ENCODE peak calls at places on chromosomes 11 and 22, in nine cellular contexts. One of them, this sample, is unnamed.
A peak's percentile ranks its signal among the peaks of the same experiment; 100 is the strongest.

GRCh38 chr11:29527391-29527936 is 489.4 kb downstream of the KCNA4 start:
- DNase-seq in HCT116: peak; percentile 15
- DNase-seq in BJ: no peak
- DNase-seq in GM23248: peak; percentile 69
- DNase-seq in CD8-positive, alpha-beta memory T cell: no peak
- DNase-seq in cardiac muscle cell: no peak
- DNase-seq in GM23338: peak; percentile 19
- DNase-seq in naive thymus-derived CD4-positive, alpha-beta T cell: no peak
- DNase-seq in psoas muscle: no peak
- DNase-seq in this sample: no peak

GRCh38 chr22:35838849-35839646 is 121.4 kb downstream of the APOL5 start:
- DNase-seq in HCT116: peak; percentile 24
- DNase-seq in BJ: no peak
- DNase-seq in GM23248: peak; percentile 91
- DNase-seq in cardiac muscle cell: peak; percentile 60
- DNase-seq in GM23338: peak; percentile 70
- DNase-seq in psoas muscle: no peak
- DNase-seq in naive thymus-derived CD4-positive, alpha-beta T cell: no peak
- DNase-seq in CD8-positive, alpha-beta memory T cell: no peak
- DNase-seq in this sample: peak; percentile 56

GRCh38 chr22:42655693-42656092 is 6.5 kb upstream of the CYB5R3 start:
- DNase-seq in HCT116: no peak
- DNase-seq in naive thymus-derived CD4-positive, alpha-beta T cell: no peak
- DNase-seq in BJ: no peak
- DNase-seq in cardiac muscle cell: no peak
- DNase-seq in psoas muscle: no peak
- DNase-seq in GM23248: no peak
- DNase-seq in CD8-positive, alpha-beta memory T cell: no peak
- DNase-seq in GM23338: peak; percentile 8
- DNase-seq in this sample: no peak

GRCh38 chr11:1837171-1838076 is 1.4 kb upstream of the TNNI2 start:
- DNase-seq in GM23248: peak; percentile 64
- DNase-seq in CD8-positive, alpha-beta memory T cell: peak; percentile 92
- DNase-seq in BJ: no peak
- DNase-seq in naive thymus-derived CD4-positive, alpha-beta T cell: peak; percentile 75
- DNase-seq in HCT116: no peak
- DNase-seq in GM23338: peak; percentile 88
- DNase-seq in psoas muscle: peak; percentile 90
- DNase-seq in cardiac muscle cell: peak; percentile 85
- DNase-seq in this sample: peak; percentile 66

GRCh38 chr11:8787372-8787771 is 104.8 kb downstream of the RPL27A start:
- DNase-seq in CD8-positive, alpha-beta memory T cell: no peak
- DNase-seq in HCT116: no peak
- DNase-seq in GM23338: no peak
- DNase-seq in GM23248: peak; percentile 26
- DNase-seq in cardiac muscle cell: no peak
- DNase-seq in BJ: no peak
- DNase-seq in naive thymus-derived CD4-positive, alpha-beta T cell: no peak
- DNase-seq in psoas muscle: no peak
- DNase-seq in this sample: peak; percentile 82

GRCh38 chr11:20080032-20080685 is 80.1 kb downstream of the DBX1 start:
- DNase-seq in CD8-positive, alpha-beta memory T cell: no peak
- DNase-seq in HCT116: no peak
- DNase-seq in psoas muscle: no peak
- DNase-seq in naive thymus-derived CD4-positive, alpha-beta T cell: no peak
- DNase-seq in cardiac muscle cell: no peak
- DNase-seq in GM23338: no peak
- DNase-seq in BJ: no peak
- DNase-seq in GM23248: no peak
- DNase-seq in this sample: no peak

GRCh38 chr11:121887564-121887963 is 228.5 kb downstream of the BLID start:
- DNase-seq in GM23248: no peak
- DNase-seq in CD8-positive, alpha-beta memory T cell: no peak
- DNase-seq in GM23338: no peak
- DNase-seq in cardiac muscle cell: peak; percentile 5
- DNase-seq in psoas muscle: no peak
- DNase-seq in naive thymus-derived CD4-positive, alpha-beta T cell: no peak
- DNase-seq in BJ: no peak
- DNase-seq in HCT116: no peak
- DNase-seq in this sample: no peak

GRCh38 chr11:57406337-57406904 is 16.0 kb upstream of the PRG2 start:
- DNase-seq in HCT116: no peak
- DNase-seq in psoas muscle: no peak
- DNase-seq in cardiac muscle cell: no peak
- DNase-seq in GM23338: no peak
- DNase-seq in CD8-positive, alpha-beta memory T cell: no peak
- DNase-seq in BJ: no peak
- DNase-seq in GM23248: peak; percentile 46
- DNase-seq in naive thymus-derived CD4-positive, alpha-beta T cell: peak; percentile 45
- DNase-seq in this sample: no peak

GRCh38 chr11:120023120-120023519 is 114.8 kb downstream of the TRIM29 start:
- DNase-seq in psoas muscle: no peak
- DNase-seq in CD8-positive, alpha-beta memory T cell: no peak
- DNase-seq in BJ: no peak
- DNase-seq in naive thymus-derived CD4-positive, alpha-beta T cell: no peak
- DNase-seq in GM23248: no peak
- DNase-seq in cardiac muscle cell: no peak
- DNase-seq in GM23338: peak; percentile 62
- DNase-seq in HCT116: no peak
- DNase-seq in this sample: no peak

GRCh38 chr11:86151188-86152005 is 82.5 kb upstream of the PICALM start:
- DNase-seq in psoas muscle: no peak
- DNase-seq in GM23338: no peak
- DNase-seq in GM23248: peak; percentile 58
- DNase-seq in BJ: no peak
- DNase-seq in cardiac muscle cell: peak; percentile 27
- DNase-seq in CD8-positive, alpha-beta memory T cell: no peak
- DNase-seq in naive thymus-derived CD4-positive, alpha-beta T cell: no peak
- DNase-seq in HCT116: no peak
- DNase-seq in this sample: peak; percentile 23

GRCh38 chr11:68682531-68682931 is 1.8 kb upstream of the GAL start:
- DNase-seq in CD8-positive, alpha-beta memory T cell: no peak
- DNase-seq in BJ: no peak
- DNase-seq in GM23338: no peak
- DNase-seq in naive thymus-derived CD4-positive, alpha-beta T cell: no peak
- DNase-seq in GM23248: peak; percentile 65
- DNase-seq in psoas muscle: no peak
- DNase-seq in HCT116: no peak
- DNase-seq in cardiac muscle cell: no peak
- DNase-seq in this sample: no peak

GRCh38 chr11:112627588-112628045 is 333.6 kb upstream of the NCAM1 start:
- DNase-seq in BJ: no peak
- DNase-seq in GM23248: no peak
- DNase-seq in CD8-positive, alpha-beta memory T cell: no peak
- DNase-seq in GM23338: no peak
- DNase-seq in cardiac muscle cell: no peak
- DNase-seq in HCT116: no peak
- DNase-seq in psoas muscle: no peak
- DNase-seq in naive thymus-derived CD4-positive, alpha-beta T cell: no peak
- DNase-seq in this sample: no peak

GRCh38 chr22:46025973-46026906 is 49.3 kb upstream of the WNT7B start:
- DNase-seq in GM23248: no peak
- DNase-seq in HCT116: no peak
- DNase-seq in CD8-positive, alpha-beta memory T cell: peak; percentile 26
- DNase-seq in naive thymus-derived CD4-positive, alpha-beta T cell: no peak
- DNase-seq in cardiac muscle cell: no peak
- DNase-seq in psoas muscle: no peak
- DNase-seq in GM23338: no peak
- DNase-seq in BJ: no peak
- DNase-seq in this sample: peak; percentile 14

GRCh38 chr11:71491531-71492329 is 35.3 kb upstream of the KRTAP5-7 start:
- DNase-seq in HCT116: no peak
- DNase-seq in naive thymus-derived CD4-positive, alpha-beta T cell: no peak
- DNase-seq in GM23248: no peak
- DNase-seq in cardiac muscle cell: no peak
- DNase-seq in CD8-positive, alpha-beta memory T cell: no peak
- DNase-seq in GM23338: no peak
- DNase-seq in psoas muscle: no peak
- DNase-seq in BJ: no peak
- DNase-seq in this sample: peak; percentile 4

GRCh38 chr22:19757140-19757984 is 3.2 kb upstream of the TBX1 start:
- DNase-seq in GM23248: no peak
- DNase-seq in BJ: no peak
- DNase-seq in naive thymus-derived CD4-positive, alpha-beta T cell: no peak
- DNase-seq in psoas muscle: no peak
- DNase-seq in cardiac muscle cell: no peak
- DNase-seq in HCT116: no peak
- DNase-seq in CD8-positive, alpha-beta memory T cell: no peak
- DNase-seq in GM23338: peak; percentile 61
- DNase-seq in this sample: no peak

GRCh38 chr22:19759459-19759993 is 1.1 kb upstream of the TBX1 start:
- DNase-seq in GM23248: peak; percentile 65
- DNase-seq in BJ: no peak
- DNase-seq in naive thymus-derived CD4-positive, alpha-beta T cell: no peak
- DNase-seq in CD8-positive, alpha-beta memory T cell: no peak
- DNase-seq in HCT116: no peak
- DNase-seq in psoas muscle: no peak
- DNase-seq in cardiac muscle cell: no peak
- DNase-seq in GM23338: peak; percentile 54
- DNase-seq in this sample: no peak

GRCh38 chr22:19756288-19757128 is 4.1 kb upstream of the TBX1 start:
- DNase-seq in CD8-positive, alpha-beta memory T cell: peak; percentile 74
- DNase-seq in GM23248: peak; percentile 61
- DNase-seq in naive thymus-derived CD4-positive, alpha-beta T cell: peak; percentile 66
- DNase-seq in HCT116: peak; percentile 34
- DNase-seq in BJ: no peak
- DNase-seq in psoas muscle: no peak
- DNase-seq in cardiac muscle cell: peak; percentile 62
- DNase-seq in GM23338: peak; percentile 73
- DNase-seq in this sample: no peak

GRCh38 chr22:19758896-19759458 is 1.6 kb upstream of the TBX1 start:
- DNase-seq in GM23338: peak; percentile 29
- DNase-seq in naive thymus-derived CD4-positive, alpha-beta T cell: no peak
- DNase-seq in GM23248: no peak
- DNase-seq in HCT116: no peak
- DNase-seq in BJ: no peak
- DNase-seq in CD8-positive, alpha-beta memory T cell: no peak
- DNase-seq in psoas muscle: no peak
- DNase-seq in cardiac muscle cell: no peak
- DNase-seq in this sample: no peak

DNA sequence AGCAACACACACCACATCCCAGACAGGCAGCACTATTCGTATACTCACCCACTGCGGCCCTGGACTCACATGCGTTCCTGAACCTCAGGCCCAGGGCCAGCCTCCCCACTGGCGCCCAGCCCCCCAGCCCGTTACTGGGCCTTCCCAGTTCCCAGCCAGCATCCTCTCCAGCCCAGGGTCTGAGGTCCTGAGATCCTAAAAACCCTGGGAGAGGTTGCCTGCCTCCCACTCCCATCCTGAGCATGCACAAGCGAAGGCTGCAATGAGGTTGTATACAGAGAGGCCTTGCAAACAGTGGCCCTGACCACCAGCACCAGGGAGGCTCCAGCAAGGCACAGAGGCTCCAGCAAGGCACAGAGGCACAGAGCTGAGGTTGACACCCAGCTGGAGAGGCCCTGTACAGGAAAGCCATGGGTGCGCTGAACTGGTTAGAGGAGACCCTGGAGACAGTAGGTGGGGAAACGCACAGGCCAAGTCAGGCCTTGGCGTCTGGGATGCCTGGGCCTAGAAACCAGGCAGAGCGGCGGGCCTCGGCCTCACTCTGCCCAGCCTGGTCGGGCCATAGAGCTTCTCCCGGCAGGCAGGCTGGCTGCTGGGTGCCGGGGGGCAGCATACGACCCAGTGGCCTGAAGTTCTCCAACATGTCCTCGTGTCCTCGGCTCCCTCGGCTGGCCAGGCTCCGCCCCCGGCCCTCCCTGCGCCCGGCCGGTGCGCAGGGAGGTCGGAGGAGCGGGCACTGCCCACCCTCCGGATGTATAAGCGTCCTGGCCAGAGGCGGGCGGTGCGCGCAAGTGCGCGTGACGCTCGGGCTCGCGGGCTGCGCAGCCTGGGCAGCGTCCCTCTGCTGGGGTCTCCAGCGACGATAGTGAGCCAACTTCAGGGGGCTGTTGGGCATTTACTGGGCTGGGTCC is 2.3 kb upstream of the TBX1 start:
- DNase-seq in GM23248: no peak
- DNase-seq in GM23338: peak; percentile 40
- DNase-seq in naive thymus-derived CD4-positive, alpha-beta T cell: no peak
- DNase-seq in CD8-positive, alpha-beta memory T cell: no peak
- DNase-seq in HCT116: no peak
- DNase-seq in cardiac muscle cell: no peak
- DNase-seq in psoas muscle: no peak
- DNase-seq in BJ: no peak
- DNase-seq in this sample: no peak
- H3K27me3 ChIP-seq in GM23248: peaks cover 25% of the 10 kb centered on the region
- H3K27me3 ChIP-seq in GM23338: peaks cover 95% of the 10 kb centered on the region
- H3K27me3 ChIP-seq in naive thymus-derived CD4-positive, alpha-beta T cell: no peaks in the 10 kb centered on the region
- H3K27me3 ChIP-seq in CD8-positive, alpha-beta memory T cell: peaks cover 59% of the 10 kb centered on the region
- H3K27me3 ChIP-seq in HCT116: no peaks in the 10 kb centered on the region
- H3K27me3 ChIP-seq in cardiac muscle cell: peaks cover 97% of the 10 kb centered on the region
- H3K27me3 ChIP-seq in psoas muscle: no peaks in the 10 kb centered on the region
- H3K27me3 ChIP-seq in BJ: peaks cover 40% of the 10 kb centered on the region
- H3K27me3 ChIP-seq in this sample: peaks cover 18% of the 10 kb centered on the region

GRCh38 chr11:11586465-11586864 is 35.3 kb downstream of the GALNT18 start:
- DNase-seq in CD8-positive, alpha-beta memory T cell: no peak
- DNase-seq in cardiac muscle cell: no peak
- DNase-seq in GM23338: no peak
- DNase-seq in naive thymus-derived CD4-positive, alpha-beta T cell: no peak
- DNase-seq in psoas muscle: no peak
- DNase-seq in GM23248: no peak
- DNase-seq in BJ: no peak
- DNase-seq in HCT116: no peak
- DNase-seq in this sample: no peak
- H3K27me3 ChIP-seq in CD8-positive, alpha-beta memory T cell: no peaks in the 10 kb centered on the region
- H3K27me3 ChIP-seq in cardiac muscle cell: no peaks in the 10 kb centered on the region
- H3K27me3 ChIP-seq in GM23338: no peaks in the 10 kb centered on the region
- H3K27me3 ChIP-seq in naive thymus-derived CD4-positive, alpha-beta T cell: no peaks in the 10 kb centered on the region
- H3K27me3 ChIP-seq in psoas muscle: no peaks in the 10 kb centered on the region
- H3K27me3 ChIP-seq in GM23248: no peaks in the 10 kb centered on the region
- H3K27me3 ChIP-seq in BJ: no peaks in the 10 kb centered on the region
- H3K27me3 ChIP-seq in HCT116: no peaks in the 10 kb centered on the region
- H3K27me3 ChIP-seq in this sample: no peaks in the 10 kb centered on the region

GRCh38 chr11:77073328-77074001 is 6.7 kb downstream of the CAPN5 start:
- DNase-seq in GM23338: no peak
- DNase-seq in cardiac muscle cell: peak; percentile 18
- DNase-seq in psoas muscle: peak; percentile 90
- DNase-seq in CD8-positive, alpha-beta memory T cell: no peak
- DNase-seq in naive thymus-derived CD4-positive, alpha-beta T cell: no peak
- DNase-seq in GM23248: peak; percentile 99
- DNase-seq in BJ: peak; percentile 80
- DNase-seq in HCT116: peak; percentile 36
- DNase-seq in this sample: peak; percentile 96
- H3K27me3 ChIP-seq in GM23338: no peaks in the 10 kb centered on the region
- H3K27me3 ChIP-seq in cardiac muscle cell: no peaks in the 10 kb centered on the region
- H3K27me3 ChIP-seq in psoas muscle: no peaks in the 10 kb centered on the region
- H3K27me3 ChIP-seq in CD8-positive, alpha-beta memory T cell: no peaks in the 10 kb centered on the region
- H3K27me3 ChIP-seq in naive thymus-derived CD4-positive, alpha-beta T cell: no peaks in the 10 kb centered on the region
- H3K27me3 ChIP-seq in GM23248: no peaks in the 10 kb centered on the region
- H3K27me3 ChIP-seq in BJ: no peaks in the 10 kb centered on the region
- H3K27me3 ChIP-seq in HCT116: no peaks in the 10 kb centered on the region
- H3K27me3 ChIP-seq in this sample: no peaks in the 10 kb centered on the region

DNA sequence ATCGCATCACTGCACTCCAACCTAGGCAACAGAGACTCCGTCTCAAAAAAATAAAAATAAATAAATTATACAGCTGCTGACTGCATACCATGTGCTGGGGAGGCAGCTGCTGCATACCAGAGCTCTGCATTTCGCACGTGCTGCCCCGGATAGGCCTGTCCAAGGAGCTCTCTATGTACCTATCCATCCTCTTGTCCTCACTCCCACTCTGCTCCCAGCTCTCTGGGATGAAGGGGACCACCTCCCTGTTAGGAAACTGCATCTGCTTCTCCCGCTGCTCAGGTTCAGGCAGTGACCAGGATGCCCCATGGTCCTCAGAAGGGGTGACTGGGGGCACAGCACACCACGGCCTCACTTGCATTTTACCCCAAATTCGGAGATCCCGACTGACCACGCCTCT is 302.3 kb downstream of the BRD1 start:
- DNase-seq in GM23338: no peak
- DNase-seq in psoas muscle: no peak
- DNase-seq in GM23248: no peak
- DNase-seq in BJ: no peak
- DNase-seq in HCT116: no peak
- DNase-seq in cardiac muscle cell: no peak
- DNase-seq in CD8-positive, alpha-beta memory T cell: peak; percentile 26
- DNase-seq in naive thymus-derived CD4-positive, alpha-beta T cell: no peak
- DNase-seq in this sample: no peak
- H3K27me3 ChIP-seq in GM23338: no peaks in the 10 kb centered on the region
- H3K27me3 ChIP-seq in psoas muscle: no peaks in the 10 kb centered on the region
- H3K27me3 ChIP-seq in GM23248: no peaks in the 10 kb centered on the region
- H3K27me3 ChIP-seq in BJ: no peaks in the 10 kb centered on the region
- H3K27me3 ChIP-seq in HCT116: no peaks in the 10 kb centered on the region
- H3K27me3 ChIP-seq in cardiac muscle cell: no peaks in the 10 kb centered on the region
- H3K27me3 ChIP-seq in CD8-positive, alpha-beta memory T cell: no peaks in the 10 kb centered on the region
- H3K27me3 ChIP-seq in naive thymus-derived CD4-positive, alpha-beta T cell: no peaks in the 10 kb centered on the region
- H3K27me3 ChIP-seq in this sample: no peaks in the 10 kb centered on the region

This sample was measured in uterus.